ENCODE peak calls at places on chromosomes 16 and 17, in four cellular contexts. X is colonic mucosa; W is CD8-positive, alpha-beta T cell; Q is SJCRH30. Y is an unnamed sample.

GRCh38 chr17:55661359-55661758 is 61.3 kb downstream of the TMEM100 start:
- DNase-seq in X (no peak), W (no peak), Q (no peak), Y (no peak)

GRCh38 chr17:74457146-74457819 is 9.2 kb upstream of the CD300A start:
- DNase-seq in X (peak), W (peak), Q (peak), Y (peak)

GRCh38 chr16:30065943-30066881 is 652 bp downstream of the ALDOA start:
- DNase-seq in X (peak), W (peak), Q (peak), Y (no peak)

GRCh38 chr17:34443832-34444469 is 80.9 kb upstream of the CCL1 start:
- DNase-seq in X (no peak), W (no peak), Q (peak), Y (no peak)

GRCh38 chr16:27818231-27818630 is 245.3 kb downstream of the GSG1L start:
- DNase-seq in X (no peak), W (no peak), Q (no peak), Y (no peak)

GRCh38 chr16:78098544-78099371 is 696 bp upstream of the WWOX start:
- DNase-seq in X (no peak), W (no peak), Q (peak), Y (no peak)

GRCh38 chr17:12512712-12513355 is 152.9 kb upstream of the MYOCD start:
- DNase-seq in X (no peak), W (no peak), Q (no peak), Y (no peak)

GRCh38 chr16:73878616-73879015 is 418.0 kb upstream of the PSMD7 start:
- DNase-seq in X (no peak), W (no peak), Q (peak), Y (no peak)

GRCh38 chr17:18323007-18323406 is 7.9 kb downstream of the SMCR8 start:
- DNase-seq in X (no peak), W (no peak), Q (no peak), Y (no peak)

GRCh38 chr17:40828454-40829039 is 6.1 kb upstream of the KRT10 start:
- DNase-seq in X (no peak), W (no peak), Q (no peak), Y (no peak)

Y was measured in stomach.